ENCODE peak calls at places on chromosomes 7 and 10, in four cellular contexts. S is hypothalamus, W is brain microvascular endothelial cell, J is GM12878. N is an unnamed sample.

GRCh38 chr10:110788620-110789385 is 82.9 kb upstream of the PDCD4 start:
- DNase-seq in J (no peak), W (no peak), S (no peak), N (no peak)

GRCh38 chr10:95832216-95833037 is 75.3 kb upstream of the CC2D2B start:
- DNase-seq in J (peak), W (no peak), S (no peak), N (peak)

GRCh38 chr10:131886181-131886716 is 14.6 kb upstream of the PPP2R2D start:
- DNase-seq in S (no peak), W (no peak), J (no peak), N (no peak)

GRCh38 chr7:50304911-50305621 is 550 bp downstream of the IKZF1 start:
- DNase-seq in J (no peak), S (no peak), W (no peak), N (no peak)

GRCh38 chr10:15504101-15504840 is 133.2 kb upstream of the FAM171A1 start:
- DNase-seq in S (no peak), W (peak), J (no peak), N (no peak)

GRCh38 chr10:95363303-95363912 is 72.6 kb upstream of the PDLIM1 start:
- DNase-seq in W (peak), J (peak), S (no peak), N (peak)

GRCh38 chr10:25828475-25828874 is 105.6 kb upstream of the MYO3A start:
- DNase-seq in W (no peak), S (no peak), J (no peak), N (no peak)

GRCh38 chr10:104332243-104333036 is 5.8 kb downstream of the ITPRIP start:
- DNase-seq in W (no peak), S (no peak), J (no peak), N (no peak)

GRCh38 chr10:77251297-77252013 is 386.2 kb downstream of the KCNMA1 start:
- DNase-seq in W (peak), J (no peak), S (no peak), N (no peak)

GRCh38 chr10:1736180-1736971 is 949 bp downstream of the ADARB2 start:
- DNase-seq in W (no peak), J (no peak), S (no peak), N (peak)

GRCh38 chr7:100107125-100107737 is 5.8 kb downstream of the AP4M1 start:
- DNase-seq in W (no peak), J (no peak), S (no peak), N (no peak)

GRCh38 chr7:137920637-137921473 is 74.1 kb upstream of the DGKI start:
- DNase-seq in W (no peak), J (no peak), S (no peak), N (no peak)

GRCh38 chr7:19016140-19016539 is 101.3 kb downstream of the TWIST1 start:
- DNase-seq in J (no peak), W (peak), S (no peak), N (no peak)

GRCh38 chr10:63516207-63516606 is 5.0 kb upstream of the REEP3 start:
- DNase-seq in J (no peak), S (no peak), W (no peak), N (no peak)

GRCh38 chr7:111011500-111011899 is 79.4 kb upstream of the LRRN3 start:
- DNase-seq in S (no peak), J (no peak), W (peak), N (no peak)

GRCh38 chr10:133107442-133107841 is 19.7 kb downstream of the ADGRA1 start:
- DNase-seq in S (no peak), J (no peak), W (no peak), N (no peak)

GRCh38 chr10:62651341-62651740 is 153.2 kb upstream of the ADO start:
- DNase-seq in W (no peak), S (no peak), J (no peak), N (no peak)

GRCh38 chr7:147547252-147547897 is 1043.2 kb upstream of the C7orf33 start:
- DNase-seq in J (no peak), W (no peak), S (no peak), N (no peak)

GRCh38 chr10:32650246-32650655 is 204.3 kb downstream of the CCDC7 start:
- DNase-seq in W (no peak), J (peak), S (no peak), N (no peak)

GRCh38 chr7:130367088-130367755 is 13.1 kb upstream of the CPA1 start:
- DNase-seq in J (no peak), W (no peak), S (no peak), N (no peak)

GRCh38 chr10:102055647-102056419 is at the start of gene ARMH3:
- DNase-seq in W (peak), S (peak), J (peak), N (peak)

GRCh38 chr10:21030096-21030495 is 133.0 kb upstream of the NEBL start:
- DNase-seq in W (peak), J (no peak), S (no peak), N (no peak)

GRCh38 chr10:17394854-17395253 is 59.5 kb downstream of the ST8SIA6 start:
- DNase-seq in W (no peak), J (no peak), S (no peak), N (no peak)

N was measured in GM06990.